ENCODE peak calls at places on chromosomes 6 and 20, in six cellular contexts. One of them, this sample, is unnamed.

GRCh38 chr6:121439456-121440250 is 4.2 kb downstream of the GJA1 start:
- DNase-seq in T47D: no peak
- DNase-seq in H4: no peak
- DNase-seq in colonic mucosa: no peak
- DNase-seq in SW480: no peak
- DNase-seq in RCC 7860: no peak
- DNase-seq in this sample: no peak

GRCh38 chr6:83258517-83258916 is 65.4 kb downstream of the RWDD2A start:
- DNase-seq in T47D: no peak
- DNase-seq in colonic mucosa: no peak
- DNase-seq in H4: no peak
- DNase-seq in SW480: no peak
- DNase-seq in RCC 7860: no peak
- DNase-seq in this sample: peak

GRCh38 chr6:168700880-168701279 is 259.9 kb downstream of the SMOC2 start:
- DNase-seq in RCC 7860: no peak
- DNase-seq in T47D: no peak
- DNase-seq in SW480: no peak
- DNase-seq in colonic mucosa: no peak
- DNase-seq in H4: no peak
- DNase-seq in this sample: no peak

GRCh38 chr20:53028337-53029007 is 56.3 kb downstream of the TSHZ2 start:
- DNase-seq in H4: no peak
- DNase-seq in SW480: no peak
- DNase-seq in colonic mucosa: no peak
- DNase-seq in RCC 7860: no peak
- DNase-seq in T47D: no peak
- DNase-seq in this sample: no peak

GRCh38 chr6:166623318-166623717 is 3.7 kb downstream of the RPS6KA2 start:
- DNase-seq in RCC 7860: no peak
- DNase-seq in SW480: peak
- DNase-seq in colonic mucosa: no peak
- DNase-seq in T47D: no peak
- DNase-seq in H4: no peak
- DNase-seq in this sample: no peak

GRCh38 chr6:17397764-17398194 is 4.4 kb downstream of the CAP2 start:
- DNase-seq in H4: no peak
- DNase-seq in RCC 7860: no peak
- DNase-seq in SW480: no peak
- DNase-seq in colonic mucosa: no peak
- DNase-seq in T47D: no peak
- DNase-seq in this sample: no peak

GRCh38 chr6:38239719-38240451 is 399.8 kb downstream of the BTBD9 start:
- DNase-seq in T47D: no peak
- DNase-seq in RCC 7860: peak
- DNase-seq in colonic mucosa: no peak
- DNase-seq in H4: peak
- DNase-seq in SW480: no peak
- DNase-seq in this sample: peak

GRCh38 chr20:58746551-58747399 is 54.2 kb downstream of the NPEPL1 start:
- DNase-seq in H4: no peak
- DNase-seq in RCC 7860: no peak
- DNase-seq in SW480: peak
- DNase-seq in T47D: no peak
- DNase-seq in colonic mucosa: no peak
- DNase-seq in this sample: no peak

GRCh38 chr6:72553531-72554202 is 68.2 kb upstream of the KCNQ5 start:
- DNase-seq in RCC 7860: peak
- DNase-seq in H4: peak
- DNase-seq in SW480: no peak
- DNase-seq in T47D: no peak
- DNase-seq in colonic mucosa: no peak
- DNase-seq in this sample: peak

GRCh38 chr6:22421187-22421586 is 124.4 kb upstream of the PRL start:
- DNase-seq in T47D: no peak
- DNase-seq in RCC 7860: no peak
- DNase-seq in SW480: no peak
- DNase-seq in colonic mucosa: no peak
- DNase-seq in H4: no peak
- DNase-seq in this sample: no peak

GRCh38 chr20:35264755-35265154 is 13.2 kb downstream of the MMP24OS start:
- DNase-seq in T47D: no peak
- DNase-seq in SW480: peak
- DNase-seq in RCC 7860: peak
- DNase-seq in colonic mucosa: no peak
- DNase-seq in H4: no peak
- DNase-seq in this sample: no peak

GRCh38 chr6:146935489-146935888 is 268.7 kb upstream of the STXBP5 start:
- DNase-seq in colonic mucosa: no peak
- DNase-seq in SW480: no peak
- DNase-seq in H4: no peak
- DNase-seq in RCC 7860: no peak
- DNase-seq in T47D: no peak
- DNase-seq in this sample: no peak

GRCh38 chr20:40481743-40482458 is 207.1 kb downstream of the MAFB start:
- DNase-seq in SW480: no peak
- DNase-seq in T47D: no peak
- DNase-seq in colonic mucosa: no peak
- DNase-seq in H4: no peak
- DNase-seq in RCC 7860: no peak
- DNase-seq in this sample: no peak

GRCh38 chr6:111600588-111601440 is 4.9 kb downstream of the TRAF3IP2 start:
- DNase-seq in T47D: no peak
- DNase-seq in colonic mucosa: no peak
- DNase-seq in H4: no peak
- DNase-seq in SW480: no peak
- DNase-seq in RCC 7860: no peak
- DNase-seq in this sample: no peak

GRCh38 chr6:44806656-44807055 is 419.1 kb downstream of the CDC5L start:
- DNase-seq in H4: no peak
- DNase-seq in T47D: no peak
- DNase-seq in RCC 7860: no peak
- DNase-seq in SW480: no peak
- DNase-seq in colonic mucosa: no peak
- DNase-seq in this sample: no peak

GRCh38 chr6:63816401-63816975 is 180.9 kb downstream of the PHF3 start:
- DNase-seq in colonic mucosa: no peak
- DNase-seq in RCC 7860: no peak
- DNase-seq in SW480: no peak
- DNase-seq in H4: no peak
- DNase-seq in T47D: no peak
- DNase-seq in this sample: no peak

GRCh38 chr6:140069576-140069975 is 695.1 kb upstream of the CITED2 start:
- DNase-seq in T47D: no peak
- DNase-seq in RCC 7860: no peak
- DNase-seq in colonic mucosa: no peak
- DNase-seq in H4: no peak
- DNase-seq in SW480: no peak
- DNase-seq in this sample: no peak

GRCh38 chr6:110980648-110981047 is 1.2 kb upstream of the RPF2 start:
- DNase-seq in T47D: no peak
- DNase-seq in H4: no peak
- DNase-seq in SW480: no peak
- DNase-seq in colonic mucosa: no peak
- DNase-seq in RCC 7860: no peak
- DNase-seq in this sample: no peak

GRCh38 chr6:1143655-1144054 is 168.2 kb upstream of the FOXQ1 start:
- DNase-seq in colonic mucosa: no peak
- DNase-seq in H4: no peak
- DNase-seq in RCC 7860: no peak
- DNase-seq in T47D: no peak
- DNase-seq in SW480: no peak
- DNase-seq in this sample: no peak

GRCh38 chr6:169452117-169452868 is 198.6 kb upstream of the THBS2 start:
- DNase-seq in SW480: no peak
- DNase-seq in H4: peak
- DNase-seq in T47D: peak
- DNase-seq in RCC 7860: peak
- DNase-seq in colonic mucosa: peak
- DNase-seq in this sample: peak

GRCh38 chr6:2021713-2022125 is 223.7 kb downstream of the GMDS start:
- DNase-seq in SW480: no peak
- DNase-seq in RCC 7860: no peak
- DNase-seq in colonic mucosa: peak
- DNase-seq in H4: peak
- DNase-seq in T47D: no peak
- DNase-seq in this sample: no peak

GRCh38 chr20:9068896-9069663 is at the start of gene PLCB4:
- DNase-seq in H4: peak
- DNase-seq in SW480: peak
- DNase-seq in T47D: peak
- DNase-seq in colonic mucosa: peak
- DNase-seq in RCC 7860: peak
- DNase-seq in this sample: peak

GRCh38 chr6:165906-166305 is 126.4 kb upstream of the DUSP22 start:
- DNase-seq in colonic mucosa: no peak
- DNase-seq in H4: no peak
- DNase-seq in T47D: no peak
- DNase-seq in SW480: no peak
- DNase-seq in RCC 7860: no peak
- DNase-seq in this sample: no peak

GRCh38 chr20:58706150-58706892 is 13.7 kb downstream of the NPEPL1 start:
- DNase-seq in colonic mucosa: peak
- DNase-seq in H4: no peak
- DNase-seq in SW480: no peak
- DNase-seq in T47D: no peak
- DNase-seq in RCC 7860: no peak
- DNase-seq in this sample: no peak

GRCh38 chr6:29827579-29828470 is at the start of gene HLA-G:
- DNase-seq in H4: no peak
- DNase-seq in T47D: no peak
- DNase-seq in colonic mucosa: peak
- DNase-seq in RCC 7860: no peak
- DNase-seq in SW480: no peak
- DNase-seq in this sample: no peak

GRCh38 chr6:170111816-170112582 is 178.9 kb downstream of the DLL1 start:
- DNase-seq in RCC 7860: no peak
- DNase-seq in T47D: no peak
- DNase-seq in H4: no peak
- DNase-seq in SW480: no peak
- DNase-seq in colonic mucosa: no peak
- DNase-seq in this sample: no peak

GRCh38 chr6:113654396-113654795 is 202.7 kb upstream of the MARCKS start:
- DNase-seq in RCC 7860: peak
- DNase-seq in SW480: peak
- DNase-seq in H4: peak
- DNase-seq in T47D: no peak
- DNase-seq in colonic mucosa: no peak
- DNase-seq in this sample: peak

GRCh38 chr6:101000334-101000733 is 119.2 kb upstream of the ASCC3 start:
- DNase-seq in colonic mucosa: no peak
- DNase-seq in SW480: no peak
- DNase-seq in RCC 7860: no peak
- DNase-seq in H4: no peak
- DNase-seq in T47D: no peak
- DNase-seq in this sample: no peak

GRCh38 chr6:111831408-111831807 is 41.8 kb downstream of the FYN start:
- DNase-seq in T47D: no peak
- DNase-seq in SW480: no peak
- DNase-seq in RCC 7860: no peak
- DNase-seq in H4: no peak
- DNase-seq in colonic mucosa: no peak
- DNase-seq in this sample: no peak

GRCh38 chr6:37190159-37190535 is 20.2 kb downstream of the PIM1 start:
- DNase-seq in RCC 7860: peak
- DNase-seq in colonic mucosa: no peak
- DNase-seq in T47D: no peak
- DNase-seq in H4: no peak
- DNase-seq in SW480: no peak
- DNase-seq in this sample: no peak

GRCh38 chr6:126821706-126822105 is 296.8 kb upstream of the RSPO3 start:
- DNase-seq in H4: no peak
- DNase-seq in T47D: no peak
- DNase-seq in SW480: no peak
- DNase-seq in colonic mucosa: no peak
- DNase-seq in RCC 7860: no peak
- DNase-seq in this sample: no peak

GRCh38 chr20:36792422-36792821 is 18.9 kb upstream of the DSN1 start:
- DNase-seq in T47D: peak
- DNase-seq in H4: peak
- DNase-seq in SW480: peak
- DNase-seq in colonic mucosa: no peak
- DNase-seq in RCC 7860: peak
- DNase-seq in this sample: peak

GRCh38 chr6:19301980-19302379 is 535.2 kb upstream of the ID4 start:
- DNase-seq in colonic mucosa: no peak
- DNase-seq in T47D: no peak
- DNase-seq in H4: peak
- DNase-seq in RCC 7860: peak
- DNase-seq in SW480: no peak
- DNase-seq in this sample: peak

This sample was measured in RKO.